ENCODE peak calls at places on chromosomes 1 and 21, in nine cellular contexts. H is mammary epithelial cell, F is IMR-90, Y is PC-3, X is adipocyte, W is K562, D is fibroblast of lung, P is H1, K is mesendoderm. J is an unnamed sample.

GRCh38 chr1:246219508-246220030 is 287.5 kb downstream of the SMYD3 start:
- DNase-seq in F (no peak), Y (peak; percentile 23), P (no peak), D (peak; percentile 58), H (peak; percentile 6), W (no peak), K (peak; percentile 41), X (no peak), J (peak; percentile 92)

GRCh38 chr21:44399151-44399954 is 45.9 kb downstream of the TRPM2 start:
- DNase-seq in X (no peak), D (no peak), Y (no peak), F (no peak), P (no peak), W (no peak), H (no peak), K (no peak), J (no peak)

GRCh38 chr1:112242470-112242869 is 153.5 kb upstream of the CTTNBP2NL start:
- DNase-seq in Y (no peak), P (no peak), K (no peak), W (no peak), X (no peak), D (no peak), F (no peak), H (no peak), J (no peak)

GRCh38 chr1:64320899-64321624 is 117.6 kb downstream of the UBE2U start:
- DNase-seq in D (no peak), W (no peak), X (no peak), Y (no peak), P (no peak), H (no peak), K (no peak), F (no peak), J (no peak)

GRCh38 chr1:3405974-3406867 is 48.2 kb upstream of the ARHGEF16 start:
- DNase-seq in P (no peak), H (no peak), D (no peak), W (no peak), Y (no peak), X (no peak), F (no peak), K (no peak), J (no peak)

GRCh38 chr1:84862810-84863251 is 30.2 kb downstream of the LPAR3 start:
- DNase-seq in P (no peak), W (no peak), D (no peak), F (no peak), K (no peak), Y (no peak), X (no peak), H (peak; percentile 78), J (no peak)

GRCh38 chr1:153549741-153550397 is 811 bp upstream of the S100A3 start:
- DNase-seq in X (no peak), F (no peak), H (peak; percentile 6), W (no peak), K (no peak), P (no peak), Y (no peak), D (no peak), J (no peak)

GRCh38 chr1:220810179-220810653 is 23.5 kb downstream of the MTARC1 start:
- DNase-seq in F (peak; percentile 78), D (peak; percentile 63), Y (peak; percentile 83), K (peak; percentile 90), X (peak; percentile 89), H (no peak), W (peak; percentile 81), P (no peak), J (peak; percentile 90)

GRCh38 chr1:29802181-29803068 is 566.1 kb downstream of the PTPRU start:
- DNase-seq in D (no peak), K (no peak), H (no peak), P (no peak), Y (no peak), X (no peak), W (no peak), F (no peak), J (peak; percentile 72)

GRCh38 chr1:55712148-55712547 is 497.0 kb upstream of the USP24 start:
- DNase-seq in F (peak; percentile 54), W (no peak), X (no peak), H (no peak), Y (no peak), D (peak; percentile 91), P (no peak), K (no peak), J (no peak)

GRCh38 chr1:28775121-28775942 is 36.6 kb upstream of the OPRD1 start:
- DNase-seq in F (peak; percentile 36), Y (no peak), W (no peak), P (no peak), K (peak; percentile 32), D (peak; percentile 17), X (no peak), H (peak; percentile 68), J (no peak)

GRCh38 chr1:204723131-204723787 is 37.7 kb upstream of the LRRN2 start:
- DNase-seq in Y (peak; percentile 44), D (peak; percentile 36), W (no peak), H (peak; percentile 21), P (no peak), K (no peak), F (no peak), X (no peak), J (no peak)

GRCh38 chr21:44764319-44765230 is 37.0 kb downstream of the UBE2G2 start:
- DNase-seq in X (no peak), D (no peak), Y (peak; percentile 15), H (no peak), F (no peak), W (peak; percentile 91), P (no peak), K (peak; percentile 45), J (no peak)

DNA sequence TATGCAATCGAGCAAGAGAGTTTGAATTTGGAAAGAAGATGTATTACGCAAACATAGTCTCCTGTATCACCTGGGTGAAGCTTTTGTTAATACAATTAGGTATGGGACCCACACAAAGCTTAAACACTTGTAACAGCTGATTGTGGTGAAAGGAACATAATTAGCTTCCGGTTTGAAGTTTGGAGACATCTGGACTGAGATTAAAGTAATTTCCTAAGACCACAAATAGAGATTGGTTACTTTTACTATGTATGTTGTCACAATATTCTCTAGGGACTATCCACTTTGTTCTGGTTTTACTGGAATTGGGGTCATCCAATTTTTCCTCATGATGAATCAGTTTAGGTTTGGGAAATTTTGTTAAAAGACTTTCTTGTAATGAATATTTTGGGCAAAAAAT is 71.7 kb upstream of the SAMSN1 start:
- DNase-seq in F (no peak), D (no peak), W (no peak), K (no peak), H (no peak), X (no peak), P (no peak), Y (no peak), J (no peak)
- H3K4me1 ChIP-seq in F (no peaks in the 10 kb centered on the region), D (no peaks in the 10 kb centered on the region), W (no peaks in the 10 kb centered on the region), K (no peaks in the 10 kb centered on the region), H (no peaks in the 10 kb centered on the region), X (peaks cover 32% of the 10 kb centered on the region), P (peaks cover 6% of the 10 kb centered on the region), Y (peaks cover 6% of the 10 kb centered on the region), J (no peaks in the 10 kb centered on the region)

DNA sequence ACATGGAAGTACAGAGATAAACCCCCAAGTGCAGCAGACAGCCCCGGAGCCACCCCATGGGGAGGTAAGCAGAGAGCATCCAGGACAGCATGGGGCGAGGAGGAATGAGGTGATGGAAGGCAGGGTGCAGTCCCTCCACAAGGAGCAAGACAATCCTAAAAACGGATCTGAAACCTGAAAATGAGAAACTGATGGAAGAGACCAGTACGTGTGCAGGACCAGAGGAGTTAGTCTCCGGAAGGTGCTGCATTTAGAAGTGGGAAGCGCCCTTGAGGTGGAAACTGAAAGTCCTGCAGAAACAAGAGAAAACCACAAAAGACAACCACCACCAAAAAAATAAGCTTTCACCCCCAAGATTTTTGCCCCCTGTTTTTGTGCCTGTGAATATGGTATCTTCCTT is 17.4 kb upstream of the DDOST start:
- DNase-seq in P (no peak), H (no peak), X (no peak), W (no peak), F (no peak), D (no peak), K (no peak), Y (no peak), J (no peak)
- H3K9ac ChIP-seq in P (no peak overlapping the region), H (no peak overlapping the region), X (no peak overlapping the region), W (no peak overlapping the region), F (no peak overlapping the region), D (no peak overlapping the region), K (no peak overlapping the region), Y (no peak overlapping the region), J (no peak overlapping the region)

DNA sequence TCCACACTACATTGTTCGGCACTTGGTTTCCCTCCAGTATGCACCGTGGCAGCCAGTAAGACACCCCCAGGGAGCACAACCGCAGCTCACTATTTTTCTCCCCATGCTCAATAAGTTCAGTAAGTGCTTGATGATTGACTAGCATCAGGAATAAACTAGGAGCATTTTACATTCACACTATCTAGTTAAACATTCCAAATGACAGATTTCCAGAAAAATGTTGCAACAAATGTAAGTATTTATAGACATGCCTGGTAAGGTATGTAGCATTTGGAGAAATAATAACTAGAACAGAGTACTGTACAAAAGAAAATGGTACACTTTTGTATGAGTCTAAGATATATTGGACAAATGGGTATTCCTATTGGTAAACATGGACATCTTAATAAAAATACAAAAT is 92.9 kb downstream of the SLC45A1 start:
- DNase-seq in W (no peak), Y (no peak), X (peak; percentile 45), K (no peak), D (no peak), F (peak; percentile 55), H (no peak), P (no peak), J (no peak)
- H3K4me1 ChIP-seq in W (peaks cover 3% of the 10 kb centered on the region), Y (peaks cover 53% of the 10 kb centered on the region), X (peaks cover 72% of the 10 kb centered on the region), K (peaks cover 13% of the 10 kb centered on the region), D (peaks cover 53% of the 10 kb centered on the region), F (peaks cover 48% of the 10 kb centered on the region), H (peaks cover 9% of the 10 kb centered on the region), P (peaks cover 47% of the 10 kb centered on the region), J (peaks cover 18% of the 10 kb centered on the region)

GRCh38 chr1:38213720-38214367 is 167.3 kb upstream of the POU3F1 start:
- DNase-seq in W (peak; percentile 64), X (no peak), Y (no peak), P (no peak), D (no peak), K (no peak), F (no peak), H (no peak), J (no peak)
- H3K9ac ChIP-seq in W (no peak overlapping the region), X (no peak overlapping the region), Y (no peak overlapping the region), P (no peak overlapping the region), D (no peak overlapping the region), K (no peak overlapping the region), F (no peak overlapping the region), H (no peak overlapping the region), J (no peak overlapping the region)

GRCh38 chr1:226946285-226946684 is 6.2 kb downstream of the COQ8A start:
- DNase-seq in P (no peak), K (no peak), F (no peak), Y (no peak), H (no peak), W (no peak), D (no peak), X (no peak), J (no peak)
- H3K4me1 ChIP-seq in P (no peaks in the 10 kb centered on the region), K (peaks cover 3% of the 10 kb centered on the region), F (peaks cover 6% of the 10 kb centered on the region), Y (no peaks in the 10 kb centered on the region), H (no peaks in the 10 kb centered on the region), W (peaks cover 33% of the 10 kb centered on the region), D (no peaks in the 10 kb centered on the region), X (peaks cover 53% of the 10 kb centered on the region), J (peaks cover 6% of the 10 kb centered on the region)

J was measured in Karpas-422.